ENCODE peak calls at places on chromosome 9, in six cellular contexts. V is mesendoderm, H is neuronal stem cell, R is H9, D is IMR-90, K is trophoblast cell. N is an unnamed sample.
A peak's percentile ranks its signal among the peaks of the same experiment; 100 is the strongest.

GRCh38 chr9:79477955-79478751 is 93.6 kb upstream of the TLE4 start:
- DNase-seq in V (peak; percentile 82), H (peak; percentile 26), R (peak; percentile 60), D (peak; percentile 29), K (peak; percentile 11), N (peak; percentile 52)

GRCh38 chr9:109780453-109781033 is 545 bp downstream of the PALM2AKAP2 start:
- DNase-seq in V (peak; percentile 30), H (peak; percentile 31), R (no peak), D (no peak), K (no peak), N (peak; percentile 63)

GRCh38 chr9:2411459-2412215 is 209.9 kb upstream of the VLDLR start:
- DNase-seq in V (peak; percentile 94), H (peak; percentile 24), R (no peak), D (no peak), K (peak; percentile 84), N (peak; percentile 35)

GRCh38 chr9:32404856-32405255 is 20.4 kb downstream of the ACO1 start:
- DNase-seq in V (no peak), H (no peak), R (no peak), D (no peak), K (no peak), N (no peak)

GRCh38 chr9:33117306-33117705 is 40.8 kb upstream of the SMU1 start:
- DNase-seq in V (no peak), H (no peak), R (no peak), D (no peak), K (no peak), N (no peak)

GRCh38 chr9:438066-438465 is 223.4 kb downstream of the DOCK8 start:
- DNase-seq in V (no peak), H (no peak), R (no peak), D (peak; percentile 33), K (peak; percentile 87), N (no peak)

GRCh38 chr9:35827486-35827885 is 1.0 kb downstream of the FAM221B start:
- DNase-seq in V (no peak), H (no peak), R (no peak), D (peak; percentile 71), K (no peak), N (peak; percentile 60)

GRCh38 chr9:75855509-75855908 is 35.0 kb upstream of the PCSK5 start:
- DNase-seq in V (peak; percentile 53), H (no peak), R (no peak), D (peak; percentile 4), K (peak; percentile 84), N (peak; percentile 20)

GRCh38 chr9:120626512-120626911 is 46.5 kb upstream of the CDK5RAP2 start:
- DNase-seq in V (no peak), H (no peak), R (no peak), D (no peak), K (no peak), N (no peak)

GRCh38 chr9:135715056-135715595 is 13.1 kb downstream of the KCNT1 start:
- DNase-seq in V (no peak), H (no peak), R (no peak), D (no peak), K (no peak), N (no peak)

GRCh38 chr9:89177401-89178161 is 1.0 kb downstream of the SHC3 start:
- DNase-seq in V (peak; percentile 54), H (peak; percentile 27), R (peak; percentile 57), D (no peak), K (no peak), N (peak; percentile 58)
- H3K18ac ChIP-seq in V (peak overlapping the region; percentile 23), H (peak overlapping the region; percentile 95), R (no peak overlapping the region), D (peak overlapping the region; percentile 80), K (no peak overlapping the region), N (peak overlapping the region; percentile 64)

GRCh38 chr9:116275418-116276295 is 122.1 kb downstream of the PAPPA start:
- DNase-seq in V (peak; percentile 25), H (no peak), R (no peak), D (peak; percentile 71), K (no peak), N (peak; percentile 68)
- H2BK120ac ChIP-seq in V (no peak overlapping the region), H (no peak overlapping the region), R (no peak overlapping the region), D (no peak overlapping the region), K (no peak overlapping the region), N (no peak overlapping the region)

GRCh38 chr9:13383216-13383615 is 103.7 kb upstream of the MPDZ start:
- DNase-seq in V (no peak), H (no peak), R (no peak), D (no peak), K (no peak), N (no peak)

GRCh38 chr9:13386324-13386723 is 106.8 kb upstream of the MPDZ start:
- DNase-seq in V (no peak), H (no peak), R (no peak), D (no peak), K (no peak), N (no peak)

GRCh38 chr9:13387668-13388124 is 108.2 kb upstream of the MPDZ start:
- DNase-seq in V (no peak), H (no peak), R (no peak), D (no peak), K (no peak), N (peak; percentile 13)

GRCh38 chr9:13386935-13387667 is 107.6 kb upstream of the MPDZ start:
- DNase-seq in V (no peak), H (no peak), R (no peak), D (peak; percentile 33), K (no peak), N (peak; percentile 88)

DNA sequence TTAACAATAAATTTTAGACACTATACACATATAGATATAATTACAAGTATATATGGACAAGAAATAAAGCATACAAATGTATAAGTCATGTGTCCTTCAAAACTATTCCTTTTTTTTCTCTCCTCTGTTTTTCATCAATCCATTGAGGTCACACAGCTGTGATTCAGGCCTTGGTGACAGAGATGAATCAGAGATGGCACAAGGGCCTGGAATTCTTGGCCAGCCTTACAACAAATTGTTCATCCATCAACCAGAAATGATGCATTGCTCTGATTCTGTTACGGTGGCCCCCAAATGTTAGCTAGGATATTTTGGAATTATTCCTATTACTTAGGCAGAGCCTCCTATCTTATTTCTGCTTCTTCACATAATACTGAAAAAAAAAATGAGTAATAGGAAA is 108.7 kb upstream of the MPDZ start:
- DNase-seq in V (no peak), H (no peak), R (no peak), D (no peak), K (no peak), N (peak; percentile 35)
- H4K8ac ChIP-seq in V (no peak overlapping the region), H (no peak overlapping the region), R (no peak overlapping the region), D (no peak overlapping the region), K (no peak overlapping the region), N (no peak overlapping the region)

GRCh38 chr9:124127290-124127646 is 115.7 kb downstream of the LHX2 start:
- DNase-seq in V (no peak), H (no peak), R (no peak), D (no peak), K (peak; percentile 12), N (no peak)

GRCh38 chr9:124124729-124125589 is 113.4 kb downstream of the LHX2 start:
- DNase-seq in V (no peak), H (no peak), R (no peak), D (no peak), K (no peak), N (no peak)

GRCh38 chr9:124122813-124123462 is 111.4 kb downstream of the LHX2 start:
- DNase-seq in V (no peak), H (no peak), R (no peak), D (peak; percentile 43), K (no peak), N (no peak)

GRCh38 chr9:124126571-124127289 is 115.2 kb downstream of the LHX2 start:
- DNase-seq in V (peak; percentile 86), H (peak; percentile 75), R (peak; percentile 88), D (peak; percentile 65), K (peak; percentile 93), N (peak; percentile 69)

GRCh38 chr9:124125590-124126047 is 114.1 kb downstream of the LHX2 start:
- DNase-seq in V (no peak), H (peak; percentile 86), R (no peak), D (no peak), K (no peak), N (no peak)
- H3K18ac ChIP-seq in V (no peak overlapping the region), H (peak overlapping the region; percentile 95), R (no peak overlapping the region), D (no peak overlapping the region), K (no peak overlapping the region), N (no peak overlapping the region)

DNA sequence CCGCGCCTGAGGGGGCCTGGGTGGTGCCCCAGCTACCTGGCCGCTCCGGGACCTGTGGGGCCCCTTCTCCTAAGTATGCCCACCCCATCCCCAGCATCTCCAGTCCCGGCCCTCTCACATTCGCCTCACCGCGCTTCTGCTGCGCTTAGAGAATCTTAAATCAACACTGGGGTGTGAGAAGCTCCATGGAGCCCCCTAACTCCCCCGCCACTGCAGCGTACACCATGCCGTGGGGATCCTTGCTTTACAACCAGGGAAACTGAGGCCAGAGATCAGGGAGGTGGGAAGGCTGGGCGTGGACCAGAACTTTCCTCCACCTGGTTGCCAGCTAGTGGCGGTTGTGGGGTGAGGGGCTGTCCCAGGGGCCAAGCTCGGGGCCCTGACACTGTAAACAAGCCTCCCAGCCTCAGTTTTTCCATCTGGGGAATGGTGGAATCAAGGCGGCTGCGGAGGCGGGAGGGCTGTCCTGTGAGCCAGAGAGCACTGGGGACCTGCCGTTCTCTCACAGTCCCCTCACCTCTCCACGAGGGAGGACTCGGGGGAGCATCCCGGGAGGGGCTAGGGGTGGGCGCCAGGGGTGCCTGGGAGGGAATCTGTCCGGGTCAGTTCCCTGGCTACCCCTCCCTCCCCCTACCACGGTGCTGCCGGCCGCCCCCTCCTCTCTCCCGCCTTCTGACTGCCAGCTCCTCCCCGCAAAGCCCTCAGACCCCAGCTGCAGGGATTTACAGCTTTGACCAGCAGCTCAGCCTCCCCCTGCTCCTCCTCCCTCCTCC is 161.2 kb downstream of the C9orf50 start:
- DNase-seq in V (no peak), H (no peak), R (no peak), D (no peak), K (no peak), N (no peak)
- H2BK120ac ChIP-seq in V (peak overlapping the region; percentile 5), H (peak overlapping the region; percentile 77), R (no peak overlapping the region), D (peak overlapping the region; percentile 90), K (peak overlapping the region; percentile 95), N (peak overlapping the region; percentile 98)

DNA sequence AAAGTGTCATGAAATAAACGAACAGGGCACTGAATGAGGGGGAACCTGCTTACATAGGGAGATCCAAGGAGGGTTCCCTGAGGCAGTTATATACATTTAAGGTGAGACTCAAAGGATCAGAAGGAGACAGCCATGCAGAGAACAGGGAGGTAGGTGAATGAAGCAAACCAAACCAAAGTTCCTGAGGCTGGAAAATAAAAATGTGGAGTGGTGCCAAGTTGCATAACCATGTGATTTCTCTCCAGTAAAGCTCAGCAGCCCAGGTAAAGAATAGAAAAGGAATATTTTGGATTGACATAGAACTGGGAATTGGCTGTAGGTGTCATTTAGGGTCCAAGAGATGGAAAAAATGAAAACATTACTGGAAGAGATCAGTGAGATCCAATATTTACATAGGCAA is 110.7 kb downstream of the CAAP1 start:
- DNase-seq in V (no peak), H (no peak), R (no peak), D (no peak), K (no peak), N (no peak)
- H4K8ac ChIP-seq in V (no peak overlapping the region), H (no peak overlapping the region), R (no peak overlapping the region), D (no peak overlapping the region), K (no peak overlapping the region), N (no peak overlapping the region)

GRCh38 chr9:130943226-130943625 is 4.2 kb upstream of the FIBCD1 start:
- DNase-seq in V (no peak), H (no peak), R (no peak), D (no peak), K (no peak), N (no peak)
- H3K18ac ChIP-seq in V (no peak overlapping the region), H (no peak overlapping the region), R (no peak overlapping the region), D (no peak overlapping the region), K (no peak overlapping the region), N (no peak overlapping the region)

DNA sequence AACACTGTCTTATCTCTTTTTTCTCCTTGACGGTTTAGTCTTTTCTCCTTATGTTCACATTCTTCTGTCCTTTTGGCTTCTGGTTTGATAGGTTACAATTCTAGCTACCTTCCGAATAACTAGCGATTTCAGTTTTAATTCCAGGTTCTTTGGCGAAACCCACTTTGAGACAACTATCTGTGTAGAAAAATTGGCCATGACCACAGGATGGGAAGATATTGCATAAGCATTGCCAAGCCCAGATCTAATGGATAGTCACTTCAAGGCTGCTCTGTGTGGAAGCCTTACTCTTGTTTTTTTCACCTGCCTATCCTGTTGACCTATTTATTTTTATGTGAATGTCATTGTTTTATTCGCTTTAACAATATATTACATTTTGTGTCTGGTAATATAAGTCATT is 5.2 kb downstream of the ZNF189 start:
- DNase-seq in V (no peak), H (no peak), R (no peak), D (no peak), K (no peak), N (no peak)
- H2BK120ac ChIP-seq in V (no peak overlapping the region), H (no peak overlapping the region), R (no peak overlapping the region), D (no peak overlapping the region), K (no peak overlapping the region), N (no peak overlapping the region)